ENCODE peak calls at places on chromosomes 4 and X, in eight cellular contexts. V is coronary artery, K is fibroblast of lung, E is choroid plexus epithelial cell, D is Caco-2, I is colonic mucosa, P is lower leg skin, Q is left lung. O is an unnamed sample.

GRCh38 chr4:173522160-173522873 is 7.7 kb downstream of the HAND2 start:
- DNase-seq in V (peak; percentile 95), K (peak; percentile 81), E (peak; percentile 54), D (no peak), I (peak; percentile 60), P (peak; percentile 58), Q (peak; percentile 81), O (peak; percentile 84)

GRCh38 chrX:151763711-151764110 is 29.2 kb downstream of the CNGA2 start:
- DNase-seq in V (no peak), K (no peak), E (no peak), D (no peak), I (no peak), P (no peak), Q (no peak), O (no peak)

GRCh38 chr4:12729384-12729783 is 754.8 kb downstream of the RAB28 start:
- DNase-seq in V (no peak), K (peak; percentile 3), E (peak; percentile 43), D (no peak), I (no peak), P (no peak), Q (no peak), O (no peak)

GRCh38 chrX:1323315-1323714 is 13.3 kb upstream of the IL3RA start:
- DNase-seq in V (no peak), K (no peak), E (peak; percentile 22), D (peak; percentile 70), I (peak; percentile 47), P (no peak), Q (peak; percentile 76), O (no peak)

GRCh38 chr4:101761405-101761804 is 29.1 kb upstream of the BANK1 start:
- DNase-seq in V (no peak), K (no peak), E (no peak), D (no peak), I (no peak), P (no peak), Q (no peak), O (no peak)

GRCh38 chrX:13903405-13903804 is 86.5 kb upstream of the GPM6B start:
- DNase-seq in V (no peak), K (peak; percentile 83), E (no peak), D (no peak), I (no peak), P (no peak), Q (no peak), O (no peak)

GRCh38 chr4:140298001-140298400 is 75.4 kb upstream of the SCOC start:
- DNase-seq in V (no peak), K (no peak), E (no peak), D (no peak), I (no peak), P (no peak), Q (no peak), O (no peak)

GRCh38 chr4:25500626-25501318 is 123.7 kb downstream of the ANAPC4 start:
- DNase-seq in V (no peak), K (no peak), E (no peak), D (no peak), I (no peak), P (no peak), Q (no peak), O (no peak)

GRCh38 chr4:145935253-145936141 is 3.1 kb downstream of the ZNF827 start:
- DNase-seq in V (no peak), K (no peak), E (no peak), D (no peak), I (peak; percentile 65), P (no peak), Q (no peak), O (no peak)

GRCh38 chr4:16109256-16109655 is 25.4 kb upstream of the PROM1 start:
- DNase-seq in V (no peak), K (no peak), E (no peak), D (no peak), I (no peak), P (no peak), Q (no peak), O (no peak)

GRCh38 chrX:42149281-42149680 is 225.9 kb upstream of the CASK start:
- DNase-seq in V (no peak), K (no peak), E (peak; percentile 4), D (no peak), I (no peak), P (no peak), Q (no peak), O (no peak)

GRCh38 chr4:158714937-158715336 is 8.3 kb downstream of the PPID start:
- DNase-seq in V (no peak), K (no peak), E (no peak), D (no peak), I (no peak), P (no peak), Q (no peak), O (no peak)

GRCh38 chr4:77650787-77651186 is 45.2 kb downstream of the CXCL13 start:
- DNase-seq in V (no peak), K (no peak), E (peak; percentile 28), D (no peak), I (no peak), P (no peak), Q (no peak), O (no peak)

GRCh38 chr4:65050786-65051185 is 619.5 kb downstream of the EPHA5 start:
- DNase-seq in V (no peak), K (no peak), E (no peak), D (no peak), I (no peak), P (no peak), Q (no peak), O (no peak)

GRCh38 chr4:105569014-105569850 is 16.8 kb downstream of the ARHGEF38 start:
- DNase-seq in V (no peak), K (no peak), E (no peak), D (no peak), I (no peak), P (no peak), Q (no peak), O (no peak)

GRCh38 chr4:53804719-53805118 is 213.4 kb upstream of the LNX1 start:
- DNase-seq in V (no peak), K (no peak), E (peak; percentile 36), D (peak; percentile 47), I (peak; percentile 67), P (no peak), Q (peak; percentile 39), O (no peak)
- TF ChIP-seq CTCF in V (no peak), K (no peak), E (peak; percentile 52), D (peak; percentile 62), I (peak; percentile 34), P (no peak), Q (peak; percentile 24), O (no peak)

DNA sequence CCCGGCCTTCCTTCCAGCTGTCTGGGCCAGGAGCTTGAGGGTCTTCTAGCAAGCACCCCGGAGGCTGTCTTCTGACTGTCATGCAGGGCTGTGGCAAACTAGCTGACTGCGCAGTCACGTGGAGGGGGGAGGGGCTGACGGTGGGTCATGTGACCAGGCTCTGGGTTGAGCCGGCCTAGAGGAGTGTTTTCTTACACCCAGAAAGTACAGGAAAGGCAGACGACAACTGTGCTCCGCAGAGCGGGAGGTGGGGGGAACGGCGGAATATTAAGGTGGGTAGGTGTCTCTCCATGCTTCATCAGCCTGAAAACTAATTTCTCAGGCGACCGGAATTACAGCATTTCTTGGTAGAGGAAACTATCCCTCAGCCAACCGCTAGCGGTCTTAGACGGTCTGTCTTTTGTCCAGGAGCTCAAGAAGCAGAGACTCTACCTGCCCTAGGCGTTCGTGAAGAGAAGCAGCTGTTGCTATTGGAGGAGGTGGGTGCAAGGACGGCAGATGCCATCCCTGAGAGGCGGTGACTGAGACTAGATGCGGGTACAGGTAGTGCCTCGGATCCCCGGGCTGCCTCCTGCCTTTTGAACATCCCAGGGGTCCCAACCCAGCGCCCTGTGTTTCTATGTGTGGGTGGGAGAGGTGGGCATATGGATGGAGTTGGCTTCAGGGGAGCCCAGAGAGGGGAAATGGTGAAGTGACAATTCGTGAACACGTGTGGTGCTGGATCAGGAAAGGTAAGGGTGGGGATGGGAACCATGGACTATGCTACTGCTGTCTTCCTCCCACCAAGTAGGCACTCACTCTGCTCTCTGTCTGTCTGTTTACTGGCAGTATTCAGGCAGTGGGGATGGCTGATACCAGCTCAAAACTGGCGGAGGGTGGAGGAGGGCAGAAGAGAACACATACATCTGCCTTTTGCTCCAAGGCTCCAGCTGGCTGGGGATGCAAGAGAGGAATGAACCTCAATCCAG is 8.8 kb downstream of the GPRASP1 start:
- DNase-seq in V (peak; percentile 88), K (peak; percentile 61), E (peak; percentile 80), D (peak; percentile 77), I (peak; percentile 91), P (peak; percentile 84), Q (peak; percentile 93), O (peak; percentile 49)
- TF ChIP-seq CTCF in V (no peak), K (peak; percentile 19), E (peak; percentile 35), D (no peak), I (no peak), P (no peak), Q (no peak), O (no peak)

GRCh38 chr4:94298725-94299252 is 43.8 kb downstream of the HPGDS start:
- DNase-seq in V (no peak), K (no peak), E (no peak), D (peak; percentile 41), I (no peak), P (no peak), Q (no peak), O (no peak)

GRCh38 chr4:94305468-94306225 is 37.0 kb downstream of the HPGDS start:
- DNase-seq in V (no peak), K (peak; percentile 16), E (no peak), D (no peak), I (no peak), P (no peak), Q (no peak), O (no peak)

GRCh38 chr4:94307231-94307840 is 35.3 kb downstream of the HPGDS start:
- DNase-seq in V (no peak), K (no peak), E (no peak), D (no peak), I (no peak), P (no peak), Q (no peak), O (no peak)

GRCh38 chr4:94306713-94307112 is 35.9 kb downstream of the HPGDS start:
- DNase-seq in V (no peak), K (no peak), E (peak; percentile 48), D (no peak), I (no peak), P (no peak), Q (no peak), O (no peak)

DNA sequence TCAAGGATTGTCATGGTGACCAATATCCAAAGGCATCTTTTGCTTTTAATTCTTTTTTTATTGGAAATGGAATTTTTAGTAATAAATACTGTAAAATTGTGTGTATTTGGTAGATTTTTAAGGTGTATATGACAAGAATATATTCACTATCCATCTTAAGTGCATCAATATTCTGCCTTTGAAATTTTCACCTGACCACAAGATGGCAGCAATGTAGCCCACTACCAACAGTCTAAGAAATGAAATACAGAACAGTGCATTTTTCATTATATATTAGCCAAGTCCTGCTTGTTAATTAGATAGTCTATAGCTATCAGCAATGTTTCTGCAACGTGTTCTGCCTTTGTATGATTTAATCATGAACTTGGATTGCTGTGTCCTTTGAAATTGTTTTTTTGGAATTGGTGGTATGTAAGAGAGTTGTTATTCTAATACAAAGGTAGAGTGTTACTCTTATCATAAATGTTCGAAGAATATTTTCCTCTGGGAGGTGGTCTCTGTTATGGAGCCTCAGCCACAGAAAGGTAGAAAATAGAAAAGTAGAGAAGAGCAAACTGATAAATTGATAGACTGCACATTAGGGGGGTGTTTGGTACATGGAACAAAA is 38.2 kb downstream of the HPGDS start:
- DNase-seq in V (no peak), K (peak; percentile 23), E (peak; percentile 73), D (no peak), I (no peak), P (no peak), Q (no peak), O (no peak)
- TF ChIP-seq CTCF in V (peak; percentile 58), K (peak; percentile 52), E (peak; percentile 70), D (peak; percentile 52), I (peak; percentile 17), P (no peak), Q (no peak), O (peak; percentile 45)

GRCh38 chr4:184400375-184400870 is 73.9 kb downstream of the IRF2 start:
- DNase-seq in V (no peak), K (peak; percentile 90), E (peak; percentile 98), D (no peak), I (no peak), P (no peak), Q (no peak), O (no peak)
- TF ChIP-seq CTCF in V (no peak), K (peak; percentile 47), E (peak; percentile 69), D (no peak), I (no peak), P (no peak), Q (no peak), O (no peak)